ENCODE peak calls at places on chromosomes 2 and 18, in four cellular contexts. T, V, F and P are unnamed samples.
A peak's percentile ranks its signal among the peaks of the same experiment; 100 is the strongest.

GRCh38 chr2:110771549-110772382 is 39.4 kb downstream of the ACOXL start:
- DNase-seq in T (peak; percentile 53), V (no peak), F (no peak), P (peak; percentile 52)

GRCh38 chr2:20473128-20473527 is 26.3 kb downstream of the RHOB start:
- DNase-seq in T (no peak), V (no peak), F (no peak), P (no peak)

GRCh38 chr2:187917535-187917934 is 363.3 kb upstream of the TFPI start:
- DNase-seq in T (no peak), V (peak; percentile 33), F (no peak), P (no peak)

GRCh38 chr2:25161055-25161781 is 7.2 kb downstream of the POMC start:
- DNase-seq in T (peak; percentile 79), V (peak; percentile 68), F (no peak), P (peak; percentile 77)

GRCh38 chr2:20350105-20350712 is 435 bp downstream of the PUM2 start:
- DNase-seq in T (peak; percentile 63), V (no peak), F (peak; percentile 72), P (peak; percentile 75)

GRCh38 chr2:17800219-17800618 is 16.0 kb upstream of the MSGN1 start:
- DNase-seq in T (no peak), V (peak; percentile 22), F (no peak), P (no peak)

GRCh38 chr2:234863043-234863934 is 88.5 kb upstream of the SH3BP4 start:
- DNase-seq in T (no peak), V (peak; percentile 81), F (no peak), P (peak; percentile 9)

GRCh38 chr18:58544616-58545337 is 84.1 kb downstream of the ALPK2 start:
- DNase-seq in T (no peak), V (no peak), F (no peak), P (no peak)

GRCh38 chr2:9439536-9439935 is 16.1 kb downstream of the CPSF3 start:
- DNase-seq in T (no peak), V (peak; percentile 43), F (no peak), P (no peak)

GRCh38 chr2:218031771-218032257 is 29.0 kb upstream of the TNS1 start:
- DNase-seq in T (no peak), V (no peak), F (no peak), P (no peak)
- H3K4me2 ChIP-seq in T (no peak overlapping the region), V (no peak overlapping the region), F (no peak overlapping the region), P (no peak overlapping the region)

DNA sequence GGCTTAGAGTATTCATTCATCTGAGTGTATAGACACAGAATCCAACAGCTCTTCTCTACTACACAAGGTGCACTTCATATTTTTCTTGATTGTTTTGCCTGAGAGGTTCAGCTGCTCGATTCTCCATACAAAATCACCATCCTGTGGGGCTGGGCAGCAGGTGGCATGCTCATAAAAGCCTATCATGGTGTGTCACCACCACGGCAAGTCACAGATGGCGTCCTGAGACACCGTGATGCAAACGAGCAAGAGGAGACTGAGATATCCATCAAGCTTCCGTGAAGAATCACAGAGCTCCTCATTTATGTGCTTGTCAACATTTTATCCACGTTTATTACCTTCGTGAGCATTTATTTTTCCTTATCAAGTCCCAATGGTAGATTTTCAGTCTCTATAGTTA is 22.4 kb upstream of the NRP2 start:
- DNase-seq in T (no peak), V (no peak), F (no peak), P (no peak)
- H3K4me2 ChIP-seq in T (no peak overlapping the region), V (peak overlapping the region; percentile 61), F (no peak overlapping the region), P (no peak overlapping the region)

DNA sequence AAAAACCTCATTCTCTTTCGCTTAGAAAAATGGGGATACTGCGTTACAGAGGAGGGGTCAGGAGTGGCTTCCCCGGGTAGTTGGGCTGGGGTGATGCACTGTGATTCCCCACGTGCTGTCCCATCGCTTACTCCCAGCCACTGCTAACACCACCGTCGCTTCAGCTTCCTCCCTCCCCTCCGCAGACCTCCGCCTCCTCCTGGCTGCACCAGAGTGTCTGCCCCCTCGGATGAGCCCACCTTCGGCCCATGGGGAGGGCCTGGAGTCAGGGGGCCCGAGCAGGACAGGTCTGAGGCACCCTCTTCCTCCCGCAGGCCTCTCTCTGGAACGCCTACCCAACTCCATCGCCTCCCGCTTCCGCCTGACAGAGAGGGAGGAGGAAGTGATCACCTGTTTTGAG is 59.1 kb upstream of the MCFD2 start:
- DNase-seq in T (no peak), V (no peak), F (no peak), P (no peak)
- H3K4me2 ChIP-seq in T (no peak overlapping the region), V (no peak overlapping the region), F (no peak overlapping the region), P (no peak overlapping the region)

GRCh38 chr18:9068346-9068745 is 34.2 kb upstream of the NDUFV2 start:
- DNase-seq in T (no peak), V (no peak), F (no peak), P (no peak)
- H3K4me2 ChIP-seq in T (no peak overlapping the region), V (no peak overlapping the region), F (no peak overlapping the region), P (no peak overlapping the region)

GRCh38 chr2:47359375-47359868 is 43.5 kb upstream of the MSH2 start:
- DNase-seq in T (no peak), V (no peak), F (no peak), P (no peak)

GRCh38 chr2:47357475-47357874 is 45.5 kb upstream of the MSH2 start:
- DNase-seq in T (no peak), V (peak; percentile 82), F (no peak), P (no peak)

GRCh38 chr2:47360283-47360682 is 42.7 kb upstream of the MSH2 start:
- DNase-seq in T (no peak), V (no peak), F (no peak), P (no peak)

GRCh38 chr2:47354817-47355653 is 47.9 kb upstream of the MSH2 start:
- DNase-seq in T (no peak), V (no peak), F (no peak), P (no peak)

DNA sequence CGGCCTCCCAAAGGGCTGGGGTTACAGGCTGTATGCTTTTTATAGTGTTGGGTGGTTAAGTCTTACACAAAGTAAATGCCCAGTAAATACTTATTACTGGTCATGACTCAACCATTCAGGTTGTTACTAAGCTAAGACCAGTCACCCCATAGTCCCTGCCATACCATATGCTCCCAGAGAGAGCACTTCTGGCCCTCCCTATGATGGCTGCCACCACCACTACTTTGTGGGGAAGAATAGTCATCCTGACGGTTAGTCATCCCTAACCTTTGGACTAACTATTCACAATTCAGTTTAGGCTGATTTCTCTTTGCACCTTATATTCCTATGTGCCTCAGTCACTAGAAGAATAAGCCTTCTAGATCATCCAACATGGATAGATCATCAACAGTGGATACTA is 42.0 kb upstream of the MSH2 start:
- DNase-seq in T (no peak), V (peak; percentile 95), F (no peak), P (no peak)
- H3K4me2 ChIP-seq in T (no peak overlapping the region), V (no peak overlapping the region), F (no peak overlapping the region), P (no peak overlapping the region)